ENCODE peak calls at places on chromosomes 4 and X, in eight cellular contexts. Y is upper lobe of right lung; T is upper lobe of left lung; H is fibroblast of lung; W is CD8-positive, alpha-beta T cell; P is MM.1S; Q is sigmoid colon; I is IMR-90. B is an unnamed sample. For H3K9me3, the result is how much of the 10 kb centered on the place peaks cover.

GRCh38 chr4:85837334-85837733 is 362.4 kb downstream of the ARHGAP24 start:
- DNase-seq in Y (no peak), T (no peak), H (no peak), W (no peak), P (no peak), Q (no peak), I (no peak), B (no peak)

GRCh38 chrX:135974279-135974856 is 580 bp upstream of the MMGT1 start:
- DNase-seq in Y (peak), T (peak), H (peak), W (peak), P (peak), Q (peak), I (peak), B (peak)

GRCh38 chr4:74365761-74366160 is 816 bp downstream of the EREG start:
- DNase-seq in Y (peak), T (peak), H (peak), W (no peak), P (no peak), Q (peak), I (no peak), B (no peak)

GRCh38 chr4:123474817-123475216 is 78.2 kb downstream of the SPRY1 start:
- DNase-seq in Y (no peak), T (no peak), H (no peak), W (no peak), P (no peak), Q (no peak), I (no peak), B (no peak)

GRCh38 chr4:6753103-6753560 is 29.4 kb upstream of the KIAA0232 start:
- DNase-seq in Y (peak), T (no peak), H (no peak), W (no peak), P (no peak), Q (no peak), I (no peak), B (no peak)

GRCh38 chrX:72609313-72609712 is 36.7 kb upstream of the HDAC8 start:
- DNase-seq in Y (no peak), T (no peak), H (no peak), W (no peak), P (no peak), Q (no peak), I (peak), B (no peak)

GRCh38 chr4:64251779-64252178 is 157.5 kb downstream of the TECRL start:
- DNase-seq in Y (no peak), T (no peak), H (no peak), W (no peak), P (no peak), Q (no peak), I (no peak), B (no peak)

GRCh38 chr4:122673252-122673651 is 52.4 kb upstream of the IL21 start:
- DNase-seq in Y (no peak), T (no peak), H (no peak), W (no peak), P (no peak), Q (no peak), I (no peak), B (no peak)

GRCh38 chrX:334971-335757 is 16.6 kb upstream of the GTPBP6 start:
- DNase-seq in Y (peak), T (no peak), H (no peak), W (no peak), P (no peak), Q (peak), I (no peak), B (no peak)

GRCh38 chr4:56979674-56980073 is 978 bp downstream of the POLR2B start:
- DNase-seq in Y (no peak), T (peak), H (no peak), W (peak), P (peak), Q (no peak), I (peak), B (peak)

GRCh38 chrX:36721990-36722389 is 286.2 kb upstream of the FAM47C start:
- DNase-seq in Y (no peak), T (no peak), H (no peak), W (no peak), P (no peak), Q (no peak), I (no peak), B (no peak)

GRCh38 chr4:31106419-31106818 is 386.2 kb downstream of the PCDH7 start:
- DNase-seq in Y (no peak), T (no peak), H (no peak), W (no peak), P (no peak), Q (no peak), I (no peak), B (no peak)

GRCh38 chr4:173461170-173461569 is 62.3 kb upstream of the SCRG1 start:
- DNase-seq in Y (no peak), T (no peak), H (peak), W (no peak), P (no peak), Q (no peak), I (peak), B (peak)

GRCh38 chrX:98897191-98897590 is 1512.9 kb downstream of the PCDH19 start:
- DNase-seq in Y (no peak), T (no peak), H (no peak), W (no peak), P (no peak), Q (no peak), I (no peak), B (no peak)

GRCh38 chrX:22575161-22575845 is 302.6 kb downstream of the CBLL2 start:
- DNase-seq in Y (no peak), T (no peak), H (peak), W (no peak), P (no peak), Q (no peak), I (peak), B (peak)

GRCh38 chrX:48592971-48593370 is 4.3 kb upstream of the WDR13 start:
- DNase-seq in Y (no peak), T (no peak), H (no peak), W (no peak), P (no peak), Q (no peak), I (no peak), B (no peak)

GRCh38 chrX:54182194-54182863 is 725 bp downstream of the FAM120C start:
- DNase-seq in Y (peak), T (peak), H (peak), W (peak), P (peak), Q (peak), I (no peak), B (peak)

GRCh38 chr4:41146716-41147506 is 67.4 kb downstream of the APBB2 start:
- DNase-seq in Y (no peak), T (no peak), H (peak), W (no peak), P (no peak), Q (no peak), I (peak), B (peak)

GRCh38 chrX:8890794-8891193 is 89.6 kb upstream of the FAM9A start:
- DNase-seq in Y (no peak), T (no peak), H (no peak), W (no peak), P (no peak), Q (no peak), I (no peak), B (no peak)

GRCh38 chr4:85783483-85783882 is 308.5 kb downstream of the ARHGAP24 start:
- DNase-seq in Y (no peak), T (no peak), H (peak), W (no peak), P (no peak), Q (no peak), I (peak), B (no peak)

GRCh38 chr4:89800012-89800516 is 36.9 kb downstream of the SNCA start:
- DNase-seq in Y (no peak), T (no peak), H (peak), W (no peak), P (no peak), Q (no peak), I (peak), B (no peak)

GRCh38 chr4:32226201-32226600 is 1506.0 kb downstream of the PCDH7 start:
- DNase-seq in Y (no peak), T (no peak), H (peak), W (no peak), P (no peak), Q (no peak), I (peak), B (peak)

GRCh38 chr4:188021548-188022249 is 26.1 kb downstream of the ZFP42 start:
- DNase-seq in Y (no peak), T (no peak), H (no peak), W (no peak), P (no peak), Q (no peak), I (no peak), B (no peak)

GRCh38 chr4:158895797-158896442 is 127.1 kb downstream of the FNIP2 start:
- DNase-seq in Y (no peak), T (peak), H (peak), W (no peak), P (no peak), Q (no peak), I (peak), B (no peak)

GRCh38 chr4:177386416-177386815 is 55.8 kb downstream of the AGA start:
- DNase-seq in Y (no peak), T (no peak), H (no peak), W (no peak), P (no peak), Q (no peak), I (no peak), B (no peak)

GRCh38 chr4:106529348-106530033 is 160.9 kb upstream of the GIMD1 start:
- DNase-seq in Y (no peak), T (no peak), H (peak), W (no peak), P (no peak), Q (no peak), I (peak), B (no peak)

GRCh38 chrX:153688900-153689590 is 1.3 kb downstream of the SLC6A8 start:
- DNase-seq in Y (no peak), T (no peak), H (peak), W (no peak), P (no peak), Q (peak), I (peak), B (peak)

GRCh38 chr4:54322817-54323417 is 93.8 kb downstream of the PDGFRA start:
- DNase-seq in Y (peak), T (peak), H (peak), W (peak), P (peak), Q (no peak), I (peak), B (peak)

GRCh38 chr4:54316139-54316538 is 87.0 kb downstream of the PDGFRA start:
- DNase-seq in Y (no peak), T (no peak), H (no peak), W (no peak), P (no peak), Q (no peak), I (no peak), B (no peak)

GRCh38 chr4:54318904-54319303 is 89.8 kb downstream of the PDGFRA start:
- DNase-seq in Y (no peak), T (no peak), H (peak), W (no peak), P (peak), Q (no peak), I (peak), B (no peak)

GRCh38 chr4:54317690-54318089 is 88.6 kb downstream of the PDGFRA start:
- DNase-seq in Y (no peak), T (no peak), H (no peak), W (no peak), P (no peak), Q (no peak), I (no peak), B (no peak)

GRCh38 chr4:54320826-54321320 is 91.8 kb downstream of the PDGFRA start:
- DNase-seq in Y (no peak), T (no peak), H (no peak), W (no peak), P (no peak), Q (no peak), I (no peak), B (no peak)
- H3K9me3 ChIP-seq in Y (under half), T (under half), H (under half), W (under half), P (under half), Q (under half), I (under half), B (under half)

GRCh38 chr4:176995-177394 is 52.7 kb downstream of the ZNF718 start:
- DNase-seq in Y (no peak), T (no peak), H (no peak), W (no peak), P (no peak), Q (no peak), I (no peak), B (no peak)

GRCh38 chr4:175986-176385 is 51.7 kb downstream of the ZNF718 start:
- DNase-seq in Y (no peak), T (no peak), H (no peak), W (no peak), P (no peak), Q (no peak), I (no peak), B (peak)

DNA sequence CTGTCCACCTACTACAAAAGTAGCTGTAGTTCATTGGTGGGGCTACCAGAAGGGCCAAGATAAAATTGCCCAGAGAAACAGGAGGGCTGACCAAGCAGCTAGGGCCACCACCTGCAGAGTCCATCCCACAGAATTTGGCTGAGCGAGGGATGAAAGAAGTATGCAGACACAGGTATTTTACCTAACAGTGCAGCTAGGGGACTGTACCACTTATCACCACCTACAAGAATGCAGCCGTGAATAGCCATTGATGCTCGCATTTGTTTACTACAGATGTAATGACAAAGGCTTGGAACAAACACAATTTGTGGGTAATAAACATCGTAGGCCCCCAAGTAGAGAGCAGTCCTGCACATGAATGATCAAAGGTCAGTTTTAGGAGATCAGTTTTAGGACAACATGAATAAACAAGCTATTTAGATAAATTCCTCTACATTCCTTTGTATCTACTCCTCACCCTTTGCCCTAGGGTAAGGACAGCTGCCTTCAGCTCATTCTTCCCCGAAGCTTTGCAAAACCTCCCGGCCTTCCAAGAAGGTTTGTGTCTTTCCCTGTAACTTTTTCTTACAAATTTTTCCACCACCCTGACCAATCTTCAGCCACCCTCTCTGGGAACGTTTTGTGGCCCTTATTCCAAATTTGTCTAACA is 49.5 kb downstream of the ZNF718 start:
- DNase-seq in Y (no peak), T (no peak), H (no peak), W (no peak), P (no peak), Q (no peak), I (no peak), B (no peak)
- H3K9me3 ChIP-seq in Y (half or more), T (half or more), H (under half), W (under half), P (under half), Q (under half), I (under half), B (under half)

DNA sequence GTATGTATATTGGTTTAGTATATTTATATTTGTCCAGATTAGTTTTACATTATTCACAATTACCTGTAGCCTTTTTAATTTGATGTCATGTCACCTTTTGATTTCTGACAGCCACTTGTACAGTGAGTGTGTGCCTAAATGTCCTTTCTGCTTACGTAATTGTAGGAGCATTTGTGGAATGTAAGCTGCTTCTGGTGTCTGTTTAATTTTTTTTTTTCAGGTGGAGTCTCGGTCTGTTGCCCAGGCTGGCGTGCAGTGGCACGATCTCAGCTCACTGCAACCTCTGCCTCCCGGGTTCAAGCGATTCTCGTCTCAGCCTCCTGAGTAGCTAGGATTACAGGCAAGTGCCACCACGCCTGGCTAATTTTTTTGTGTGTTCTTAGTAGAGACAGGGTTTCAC is 91.2 kb upstream of the XAGE2 start:
- DNase-seq in Y (no peak), T (no peak), H (no peak), W (no peak), P (no peak), Q (no peak), I (no peak), B (no peak)
- H3K9me3 ChIP-seq in Y (under half), T (under half), H (under half), W (under half), P (under half), Q (under half), I (under half), B (under half)

GRCh38 chr4:70705146-70705855 is 16.5 kb upstream of the RUFY3 start:
- DNase-seq in Y (peak), T (peak), H (peak), W (peak), P (peak), Q (peak), I (peak), B (peak)
- H3K9me3 ChIP-seq in Y (under half), T (under half), H (under half), W (under half), P (under half), Q (under half), I (under half), B (under half)

GRCh38 chr4:161260819-161261218 is 903.0 kb downstream of the FSTL5 start:
- DNase-seq in Y (no peak), T (no peak), H (no peak), W (no peak), P (no peak), Q (no peak), I (no peak), B (no peak)
- H3K9me3 ChIP-seq in Y (under half), T (under half), H (under half), W (under half), P (under half), Q (under half), I (under half), B (under half)

DNA sequence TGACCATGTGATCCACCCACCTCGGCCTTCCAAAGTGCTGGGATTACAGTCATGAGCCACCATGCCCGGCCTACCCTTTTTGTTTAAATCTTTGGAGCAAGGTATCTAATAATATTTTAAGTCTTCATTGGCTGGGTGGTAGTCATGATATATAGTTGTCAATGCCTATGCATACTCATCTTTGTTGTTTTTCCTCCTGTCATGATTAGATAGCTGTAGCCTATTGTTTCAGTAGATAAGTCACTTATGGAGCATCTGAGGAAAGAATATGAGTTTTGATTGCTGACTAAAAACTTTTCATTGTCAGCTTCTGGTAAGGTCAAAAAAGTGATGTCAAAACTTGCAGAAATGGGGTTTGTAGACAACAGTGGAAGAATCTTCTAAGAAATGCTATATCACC is 119.8 kb downstream of the KDM6A start:
- DNase-seq in Y (no peak), T (no peak), H (no peak), W (no peak), P (no peak), Q (no peak), I (no peak), B (no peak)
- H3K9me3 ChIP-seq in Y (under half), T (under half), H (under half), W (under half), P (under half), Q (under half), I (under half), B (under half)

GRCh38 chrX:17160971-17161370 is 214.0 kb upstream of the NHS start:
- DNase-seq in Y (no peak), T (no peak), H (no peak), W (no peak), P (no peak), Q (no peak), I (no peak), B (no peak)
- H3K9me3 ChIP-seq in Y (under half), T (under half), H (under half), W (under half), P (under half), Q (under half), I (under half), B (under half)

DNA sequence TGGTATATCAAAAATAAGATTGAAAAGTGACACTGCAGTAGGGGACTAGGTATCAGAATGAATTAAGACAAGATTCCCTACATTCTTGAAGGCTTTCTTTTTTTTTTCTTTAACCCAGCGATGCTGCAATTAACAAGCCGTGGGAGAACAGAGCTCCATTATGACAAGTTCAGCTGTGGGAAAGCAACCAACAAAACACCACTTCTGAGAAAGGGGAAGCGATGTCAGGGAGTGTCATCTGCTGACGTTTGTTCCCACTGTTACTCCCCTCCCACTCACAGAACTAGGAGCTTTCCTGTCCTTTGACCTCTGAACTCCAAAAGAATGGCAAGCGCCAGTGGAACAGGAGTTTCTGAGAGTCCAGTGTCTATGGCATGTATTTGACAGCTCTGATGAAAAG is 90.2 kb upstream of the SLITRK2 start:
- DNase-seq in Y (no peak), T (no peak), H (no peak), W (no peak), P (no peak), Q (no peak), I (no peak), B (no peak)
- H3K9me3 ChIP-seq in Y (under half), T (under half), H (under half), W (under half), P (under half), Q (under half), I (under half), B (under half)